ENCODE peak calls at places on chromosomes 6 and 20, in seven cellular contexts. V, W, O, F, Y, C and G are unnamed samples.

GRCh38 chr6:167927246-167927645 is 70.2 kb upstream of the KIF25 start:
- DNase-seq in V (no peak), W (no peak), O (no peak), F (no peak), Y (no peak), C (no peak), G (no peak)

GRCh38 chr6:33589366-33589722 is 9.3 kb upstream of the BAK1 start:
- DNase-seq in V (no peak), W (no peak), O (no peak), F (no peak), Y (no peak), C (peak), G (no peak)

GRCh38 chr20:61436268-61436667 is 184.2 kb downstream of the CDH4 start:
- DNase-seq in V (no peak), W (no peak), O (no peak), F (no peak), Y (no peak), C (no peak), G (peak)

GRCh38 chr6:148085651-148086321 is 256.9 kb upstream of the SASH1 start:
- DNase-seq in V (no peak), W (no peak), O (no peak), F (no peak), Y (no peak), C (no peak), G (no peak)

GRCh38 chr20:39909447-39909846 is 779.6 kb downstream of the MAFB start:
- DNase-seq in V (no peak), W (peak), O (no peak), F (no peak), Y (no peak), C (no peak), G (no peak)

GRCh38 chr6:44569931-44570385 is 182.5 kb downstream of the CDC5L start:
- DNase-seq in V (peak), W (peak), O (no peak), F (no peak), Y (no peak), C (no peak), G (no peak)

GRCh38 chr20:17840423-17840822 is 128.2 kb downstream of the SNX5 start:
- DNase-seq in V (no peak), W (no peak), O (no peak), F (no peak), Y (no peak), C (no peak), G (no peak)

GRCh38 chr6:20217476-20217855 is 5.2 kb upstream of the MBOAT1 start:
- DNase-seq in V (no peak), W (no peak), O (no peak), F (no peak), Y (no peak), C (no peak), G (no peak)

GRCh38 chr6:35897486-35897885 is 23.4 kb downstream of the SRPK1 start:
- DNase-seq in V (no peak), W (no peak), O (no peak), F (no peak), Y (no peak), C (no peak), G (no peak)

GRCh38 chr6:159969204-159969912 is 476 bp downstream of the IGF2R start:
- DNase-seq in V (peak), W (peak), O (peak), F (no peak), Y (no peak), C (peak), G (no peak)

GRCh38 chr20:3768342-3769130 is 983 bp upstream of the ADISSP start:
- DNase-seq in V (peak), W (peak), O (peak), F (peak), Y (peak), C (peak), G (peak)

GRCh38 chr6:157215702-157216101 is 107.6 kb downstream of the TMEM242 start:
- DNase-seq in V (no peak), W (no peak), O (no peak), F (no peak), Y (no peak), C (no peak), G (no peak)

GRCh38 chr6:167113935-167114910 is 8.7 kb upstream of the CCR6 start:
- DNase-seq in V (no peak), W (no peak), O (no peak), F (peak), Y (no peak), C (no peak), G (no peak)

GRCh38 chr6:41639556-41640371 is 1.5 kb downstream of the MDFI start:
- DNase-seq in V (no peak), W (peak), O (no peak), F (no peak), Y (no peak), C (no peak), G (no peak)

GRCh38 chr6:161788531-161788930 is 514.7 kb upstream of the AGPAT4 start:
- DNase-seq in V (no peak), W (no peak), O (no peak), F (no peak), Y (no peak), C (no peak), G (no peak)

GRCh38 chr20:55424446-55424845 is 580.9 kb downstream of the CBLN4 start:
- DNase-seq in V (no peak), W (no peak), O (no peak), F (no peak), Y (no peak), C (no peak), G (no peak)

GRCh38 chr6:133277228-133277894 is 36.2 kb downstream of the EYA4 start:
- DNase-seq in V (no peak), W (no peak), O (no peak), F (no peak), Y (no peak), C (no peak), G (no peak)

GRCh38 chr20:47727909-47728361 is 57.3 kb downstream of the SULF2 start:
- DNase-seq in V (no peak), W (peak), O (no peak), F (no peak), Y (no peak), C (no peak), G (no peak)

GRCh38 chr6:20411953-20412352 is 10.3 kb downstream of the E2F3 start:
- DNase-seq in V (no peak), W (no peak), O (no peak), F (no peak), Y (no peak), C (no peak), G (no peak)

GRCh38 chr20:2385496-2385895 is 4.8 kb downstream of the TGM6 start:
- DNase-seq in V (peak), W (no peak), O (no peak), F (no peak), Y (no peak), C (no peak), G (no peak)

GRCh38 chr6:161618816-161619454 is 345.1 kb upstream of the AGPAT4 start:
- DNase-seq in V (no peak), W (no peak), O (peak), F (no peak), Y (peak), C (no peak), G (peak)

GRCh38 chr6:52577022-52577777 is at the start of gene TRAM2:
- DNase-seq in V (peak), W (peak), O (peak), F (peak), Y (peak), C (peak), G (peak)
- TF ChIP-seq POLR2A in V (no peak), W (peak), O (peak), F (no peak), Y (peak), C (peak), G (peak)

GRCh38 chr6:42774201-42774600 is 7.7 kb upstream of the BICRAL start:
- DNase-seq in V (no peak), W (no peak), O (no peak), F (no peak), Y (no peak), C (no peak), G (no peak)

GRCh38 chr6:42779521-42779920 is 2.3 kb upstream of the BICRAL start:
- DNase-seq in V (no peak), W (no peak), O (no peak), F (no peak), Y (no peak), C (no peak), G (no peak)

GRCh38 chr6:42781546-42781810 is 374 bp upstream of the BICRAL start:
- DNase-seq in V (no peak), W (no peak), O (no peak), F (no peak), Y (no peak), C (peak), G (no peak)

GRCh38 chr6:42778072-42778471 is 3.8 kb upstream of the BICRAL start:
- DNase-seq in V (no peak), W (no peak), O (no peak), F (no peak), Y (no peak), C (no peak), G (no peak)

GRCh38 chr6:42777126-42777822 is 4.6 kb upstream of the BICRAL start:
- DNase-seq in V (no peak), W (no peak), O (no peak), F (no peak), Y (no peak), C (no peak), G (peak)
- TF ChIP-seq POLR2A in V (no peak), W (no peak), O (no peak), F (no peak), Y (no peak), C (no peak), G (no peak)

DNA sequence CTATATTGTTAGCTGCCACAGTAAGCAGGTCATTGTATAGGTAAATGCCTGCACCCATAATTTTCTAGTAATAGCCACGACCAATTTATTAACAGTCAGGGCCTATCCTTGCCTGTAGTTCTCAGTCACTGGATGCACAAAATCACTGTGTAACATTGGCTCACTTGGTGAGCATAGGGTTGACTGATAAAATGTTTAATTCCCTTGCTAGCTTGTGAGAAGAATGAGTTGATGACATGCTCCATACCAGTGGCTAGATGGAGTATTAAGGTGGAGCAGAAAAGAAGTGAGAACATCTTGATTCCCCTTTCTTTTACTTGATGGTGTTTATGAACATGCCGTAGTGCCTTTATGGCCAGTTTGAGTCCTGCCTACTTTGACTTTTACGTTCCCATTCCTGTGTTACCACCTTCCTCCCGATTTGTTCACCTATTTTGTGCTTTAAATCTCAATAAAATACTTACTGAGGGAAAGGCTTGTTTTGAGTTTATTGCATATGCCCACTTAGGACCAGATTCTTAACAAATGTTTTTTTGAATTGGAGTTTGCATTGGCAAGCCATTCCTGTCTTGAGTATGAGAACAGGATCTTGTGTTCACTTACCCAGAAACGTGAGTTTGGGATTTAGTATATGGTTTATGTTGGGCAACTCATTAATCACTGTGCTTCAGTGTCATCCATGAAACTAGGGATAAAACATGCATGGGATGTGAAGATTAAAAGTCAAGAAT is 5.6 kb downstream of the SRSF6 start:
- DNase-seq in V (no peak), W (no peak), O (no peak), F (no peak), Y (no peak), C (no peak), G (no peak)
- TF ChIP-seq POLR2A in V (no peak), W (no peak), O (no peak), F (peak), Y (no peak), C (no peak), G (no peak)

DNA sequence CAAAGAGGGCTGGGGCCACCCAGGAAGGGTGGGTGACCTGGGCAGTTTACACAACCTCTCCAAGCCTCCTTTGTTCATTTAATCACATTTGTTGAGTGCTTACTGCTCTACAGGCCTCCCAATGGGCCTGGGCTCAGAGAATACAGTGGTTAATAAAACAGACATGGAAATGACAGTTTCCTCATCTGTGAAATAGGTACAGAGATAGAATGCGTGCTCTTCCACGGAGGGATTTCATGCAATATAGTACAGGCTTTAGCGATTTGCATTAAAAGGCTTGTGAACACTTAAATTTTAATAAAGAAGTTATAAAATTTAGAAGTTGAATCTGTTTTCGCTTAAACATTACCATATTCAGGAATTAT is 802 bp upstream of the FERMT1 start:
- DNase-seq in V (no peak), W (no peak), O (no peak), F (no peak), Y (no peak), C (no peak), G (no peak)
- TF ChIP-seq POLR2A in V (no peak), W (no peak), O (no peak), F (no peak), Y (no peak), C (no peak), G (no peak)

GRCh38 chr6:2209226-2209809 is 36.1 kb downstream of the GMDS start:
- DNase-seq in V (no peak), W (no peak), O (peak), F (no peak), Y (peak), C (peak), G (no peak)

GRCh38 chr6:2203264-2203663 is 42.1 kb downstream of the GMDS start:
- DNase-seq in V (no peak), W (no peak), O (no peak), F (no peak), Y (no peak), C (peak), G (no peak)

GRCh38 chr6:2205396-2205795 is 40.0 kb downstream of the GMDS start:
- DNase-seq in V (no peak), W (no peak), O (no peak), F (no peak), Y (no peak), C (no peak), G (no peak)

GRCh38 chr6:2204272-2204671 is 41.1 kb downstream of the GMDS start:
- DNase-seq in V (no peak), W (no peak), O (no peak), F (no peak), Y (no peak), C (no peak), G (no peak)
- TF ChIP-seq POLR2A in V (no peak), W (no peak), O (no peak), F (no peak), Y (no peak), C (no peak), G (no peak)

DNA sequence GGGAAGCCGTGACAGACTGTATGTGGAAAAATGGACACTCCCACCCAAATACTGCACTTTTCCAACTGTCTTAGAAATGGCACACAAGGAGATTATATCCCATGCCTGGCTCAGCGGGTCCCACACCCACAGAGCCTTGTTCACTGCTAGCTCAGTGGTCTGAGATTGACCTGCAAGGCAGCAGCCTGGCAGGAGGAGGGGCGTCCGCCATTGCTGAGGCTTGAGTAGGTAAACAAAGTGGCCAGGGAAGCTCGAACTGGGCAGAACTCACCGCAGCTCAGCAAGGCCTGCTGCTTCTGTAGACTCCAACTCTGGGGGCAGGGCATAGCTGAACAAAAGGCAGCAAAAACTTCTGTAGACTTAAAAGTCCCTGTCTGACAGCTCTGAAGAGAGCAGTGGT is 11.4 kb upstream of the RNF146 start:
- DNase-seq in V (no peak), W (peak), O (no peak), F (no peak), Y (no peak), C (no peak), G (no peak)
- TF ChIP-seq POLR2A in V (no peak), W (no peak), O (no peak), F (no peak), Y (no peak), C (no peak), G (no peak)

DNA sequence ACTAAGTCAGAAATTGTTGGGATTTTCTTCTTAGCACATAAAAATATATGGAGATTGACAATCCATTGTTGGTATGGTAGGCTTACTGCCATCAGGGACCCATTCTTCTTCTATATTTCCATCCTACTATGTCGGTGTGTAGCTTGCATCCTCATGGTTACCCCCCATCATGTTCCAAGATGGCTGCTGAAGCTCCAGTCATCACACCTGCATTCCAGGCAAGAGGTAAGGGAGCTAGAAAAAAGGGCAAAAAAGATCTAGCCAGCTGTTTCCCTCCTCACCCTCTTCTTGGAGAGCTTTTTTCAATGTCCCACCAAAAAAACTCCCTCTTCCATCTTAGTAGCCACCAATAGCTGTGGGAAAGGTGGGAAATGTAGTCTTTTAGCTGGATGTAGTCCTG is 13.6 kb downstream of the SLC2A10 start:
- DNase-seq in V (no peak), W (no peak), O (no peak), F (no peak), Y (no peak), C (no peak), G (no peak)
- TF ChIP-seq POLR2A in V (no peak), W (no peak), O (no peak), F (no peak), Y (no peak), C (no peak), G (no peak)

GRCh38 chr20:53937330-53937729 is 133.1 kb downstream of the BCAS1 start:
- DNase-seq in V (no peak), W (no peak), O (no peak), F (no peak), Y (no peak), C (no peak), G (no peak)

GRCh38 chr20:53931597-53931996 is 138.8 kb downstream of the BCAS1 start:
- DNase-seq in V (no peak), W (no peak), O (no peak), F (no peak), Y (no peak), C (no peak), G (no peak)

GRCh38 chr20:53933232-53933846 is 137.1 kb downstream of the BCAS1 start:
- DNase-seq in V (no peak), W (no peak), O (no peak), F (no peak), Y (no peak), C (no peak), G (no peak)

GRCh38 chr20:53935353-53936084 is 134.9 kb downstream of the BCAS1 start:
- DNase-seq in V (no peak), W (no peak), O (no peak), F (no peak), Y (no peak), C (no peak), G (no peak)

DNA sequence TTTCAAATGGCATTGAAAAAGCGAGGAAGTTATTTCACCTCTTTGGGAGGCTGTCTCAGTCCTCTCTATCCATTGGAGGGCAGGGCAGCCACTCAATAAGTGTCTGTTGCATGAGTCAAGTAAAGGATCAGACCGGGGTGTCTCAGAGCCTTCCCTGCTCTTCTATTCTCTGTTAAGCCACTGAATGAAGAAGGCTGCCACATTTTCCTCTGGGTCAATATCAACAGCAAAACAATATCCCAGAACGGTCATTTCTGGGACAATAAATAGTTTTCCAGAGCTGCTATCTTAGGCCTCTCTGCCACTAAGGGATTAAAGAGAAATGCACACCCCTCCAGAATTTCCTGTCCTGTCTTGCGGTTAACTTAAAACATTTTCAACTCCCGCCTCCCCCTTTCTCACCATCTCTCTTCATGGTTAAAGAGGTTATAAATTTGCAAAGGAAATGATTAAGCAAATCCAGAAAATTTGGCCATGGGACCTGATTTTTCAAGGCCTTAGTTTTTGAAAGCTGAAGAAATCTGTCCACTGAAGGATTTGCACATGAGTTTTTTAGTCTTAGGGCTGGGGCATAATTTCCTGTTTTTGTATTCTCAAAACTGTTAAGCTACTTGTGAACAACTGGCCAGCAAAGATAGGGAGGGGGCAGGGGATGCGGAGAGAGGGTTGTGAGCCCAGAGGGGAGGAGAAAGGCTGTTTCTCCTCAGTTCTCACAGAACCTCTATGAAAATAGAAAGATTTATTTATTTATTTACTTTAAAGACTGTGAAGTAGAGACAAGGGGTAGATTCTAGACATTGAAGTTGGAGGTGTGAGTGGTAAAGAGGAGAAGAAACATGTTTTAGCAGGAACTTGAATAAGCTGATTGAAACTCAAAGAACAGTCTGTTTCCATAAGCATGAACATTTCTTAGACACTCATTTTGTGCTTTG is 135.7 kb downstream of the BCAS1 start:
- DNase-seq in V (no peak), W (no peak), O (no peak), F (no peak), Y (peak), C (peak), G (no peak)
- TF ChIP-seq POLR2A in V (no peak), W (no peak), O (no peak), F (no peak), Y (no peak), C (no peak), G (no peak)

GRCh38 chr6:25506020-25506419 is 146.0 kb upstream of the SCGN start:
- DNase-seq in V (no peak), W (no peak), O (no peak), F (no peak), Y (no peak), C (no peak), G (no peak)
- TF ChIP-seq POLR2A in V (no peak), W (no peak), O (no peak), F (no peak), Y (no peak), C (no peak), G (no peak)